ENCODE peak calls at places on chromosomes 11 and 22, in four cellular contexts. One of them, this sample, is unnamed.
A peak's percentile ranks its signal among the peaks of the same experiment; 100 is the strongest.

GRCh38 chr11:87353904-87354303 is 316.2 kb downstream of the TMEM135 start:
- DNase-seq in A549: no peak
- DNase-seq in GM12878: no peak
- DNase-seq in HepG2: no peak
- DNase-seq in this sample: no peak

GRCh38 chr11:32705309-32706033 is 89.0 kb downstream of the CCDC73 start:
- DNase-seq in GM12878: no peak
- DNase-seq in HepG2: no peak
- DNase-seq in A549: no peak
- DNase-seq in this sample: no peak

GRCh38 chr11:83681045-83681781 is 395.0 kb upstream of the CCDC90B start:
- DNase-seq in HepG2: no peak
- DNase-seq in GM12878: no peak
- DNase-seq in A549: no peak
- DNase-seq in this sample: no peak

GRCh38 chr11:104964247-104964646 is 4.1 kb downstream of the CASP4 start:
- DNase-seq in GM12878: no peak
- DNase-seq in HepG2: no peak
- DNase-seq in A549: no peak
- DNase-seq in this sample: no peak

GRCh38 chr11:2570211-2570811 is 125.5 kb downstream of the KCNQ1 start:
- DNase-seq in GM12878: no peak
- DNase-seq in HepG2: no peak
- DNase-seq in A549: no peak
- DNase-seq in this sample: no peak

GRCh38 chr11:1131033-1131911 is 26.5 kb upstream of the MUC5AC start:
- DNase-seq in GM12878: no peak
- DNase-seq in HepG2: no peak
- DNase-seq in A549: no peak
- DNase-seq in this sample: peak; percentile 15

GRCh38 chr11:123653405-123653996 is 923 bp downstream of the SCN3B start:
- DNase-seq in A549: peak; percentile 7
- DNase-seq in HepG2: no peak
- DNase-seq in GM12878: no peak
- DNase-seq in this sample: no peak

GRCh38 chr22:32066820-32067219 is 23.8 kb downstream of the SLC5A1 start:
- DNase-seq in A549: no peak
- DNase-seq in GM12878: no peak
- DNase-seq in HepG2: no peak
- DNase-seq in this sample: no peak

GRCh38 chr11:4164884-4165590 is 70.4 kb downstream of the RRM1 start:
- DNase-seq in HepG2: no peak
- DNase-seq in GM12878: no peak
- DNase-seq in A549: no peak
- DNase-seq in this sample: no peak

GRCh38 chr11:121460941-121461514 is 8.3 kb upstream of the SORL1-AS1 start:
- DNase-seq in GM12878: no peak
- DNase-seq in A549: no peak
- DNase-seq in HepG2: peak; percentile 76
- DNase-seq in this sample: no peak

GRCh38 chr22:39317756-39318506 is 1.5 kb downstream of the RPL3 start:
- DNase-seq in HepG2: no peak
- DNase-seq in GM12878: no peak
- DNase-seq in A549: no peak
- DNase-seq in this sample: no peak

GRCh38 chr11:72719551-72719950 is 32.7 kb downstream of the ARAP1 start:
- DNase-seq in GM12878: no peak
- DNase-seq in HepG2: no peak
- DNase-seq in A549: no peak
- DNase-seq in this sample: no peak

GRCh38 chr22:40426671-40427070 is 56.3 kb downstream of the SGSM3 start:
- DNase-seq in GM12878: no peak
- DNase-seq in HepG2: no peak
- DNase-seq in A549: no peak
- DNase-seq in this sample: no peak

GRCh38 chr22:27934069-27934468 is 15.0 kb upstream of the PITPNB start:
- DNase-seq in GM12878: no peak
- DNase-seq in HepG2: no peak
- DNase-seq in A549: no peak
- DNase-seq in this sample: no peak

GRCh38 chr11:115632061-115632460 is 127.8 kb upstream of the CADM1 start:
- DNase-seq in GM12878: no peak
- DNase-seq in HepG2: no peak
- DNase-seq in A549: no peak
- DNase-seq in this sample: no peak

GRCh38 chr22:42787357-42787736 is 66.7 kb upstream of the A4GALT start:
- DNase-seq in GM12878: no peak
- DNase-seq in A549: no peak
- DNase-seq in HepG2: no peak
- DNase-seq in this sample: no peak

GRCh38 chr11:33531743-33532181 is 168.9 kb downstream of the C11orf91 start:
- DNase-seq in HepG2: no peak
- DNase-seq in A549: no peak
- DNase-seq in GM12878: no peak
- DNase-seq in this sample: no peak

GRCh38 chr22:32880061-32880460 is 78.6 kb downstream of the TIMP3 start:
- DNase-seq in GM12878: no peak
- DNase-seq in HepG2: no peak
- DNase-seq in A549: no peak
- DNase-seq in this sample: no peak

GRCh38 chr11:83009999-83010398 is 61.7 kb downstream of the RAB30 start:
- DNase-seq in GM12878: no peak
- DNase-seq in HepG2: no peak
- DNase-seq in A549: no peak
- DNase-seq in this sample: no peak

GRCh38 chr11:36375348-36376314 is 79.5 kb downstream of the PRR5L start:
- DNase-seq in A549: no peak
- DNase-seq in HepG2: no peak
- DNase-seq in GM12878: no peak
- DNase-seq in this sample: no peak

GRCh38 chr22:36160499-36160942 is at the start of gene APOL3:
- DNase-seq in HepG2: no peak
- DNase-seq in A549: no peak
- DNase-seq in GM12878: peak; percentile 60
- DNase-seq in this sample: no peak

GRCh38 chr11:3103076-3103475 is 45.9 kb upstream of the CARS1 start:
- DNase-seq in A549: no peak
- DNase-seq in GM12878: no peak
- DNase-seq in HepG2: no peak
- DNase-seq in this sample: no peak

GRCh38 chr22:26949193-26949592 is 291.8 kb downstream of the MIAT start:
- DNase-seq in HepG2: no peak
- DNase-seq in A549: no peak
- DNase-seq in GM12878: no peak
- DNase-seq in this sample: peak; percentile 8

GRCh38 chr11:57277845-57278720 is 41.0 kb upstream of the APLNR start:
- DNase-seq in HepG2: peak; percentile 24
- DNase-seq in A549: peak; percentile 89
- DNase-seq in GM12878: no peak
- DNase-seq in this sample: peak; percentile 74

GRCh38 chr22:39773976-39774539 is 119.5 kb downstream of the ENTHD1 start:
- DNase-seq in GM12878: peak; percentile 73
- DNase-seq in A549: no peak
- DNase-seq in HepG2: no peak
- DNase-seq in this sample: no peak

GRCh38 chr11:10305262-10305963 is 540 bp downstream of the ADM start:
- DNase-seq in GM12878: no peak
- DNase-seq in HepG2: peak; percentile 33
- DNase-seq in A549: peak; percentile 52
- DNase-seq in this sample: peak; percentile 10

GRCh38 chr22:49370841-49371301 is 456.8 kb downstream of the BRD1 start:
- DNase-seq in HepG2: no peak
- DNase-seq in GM12878: no peak
- DNase-seq in A549: no peak
- DNase-seq in this sample: no peak

GRCh38 chr11:78821371-78822306 is 247.0 kb upstream of the NARS2 start:
- DNase-seq in GM12878: no peak
- DNase-seq in A549: no peak
- DNase-seq in HepG2: no peak
- DNase-seq in this sample: no peak

DNA sequence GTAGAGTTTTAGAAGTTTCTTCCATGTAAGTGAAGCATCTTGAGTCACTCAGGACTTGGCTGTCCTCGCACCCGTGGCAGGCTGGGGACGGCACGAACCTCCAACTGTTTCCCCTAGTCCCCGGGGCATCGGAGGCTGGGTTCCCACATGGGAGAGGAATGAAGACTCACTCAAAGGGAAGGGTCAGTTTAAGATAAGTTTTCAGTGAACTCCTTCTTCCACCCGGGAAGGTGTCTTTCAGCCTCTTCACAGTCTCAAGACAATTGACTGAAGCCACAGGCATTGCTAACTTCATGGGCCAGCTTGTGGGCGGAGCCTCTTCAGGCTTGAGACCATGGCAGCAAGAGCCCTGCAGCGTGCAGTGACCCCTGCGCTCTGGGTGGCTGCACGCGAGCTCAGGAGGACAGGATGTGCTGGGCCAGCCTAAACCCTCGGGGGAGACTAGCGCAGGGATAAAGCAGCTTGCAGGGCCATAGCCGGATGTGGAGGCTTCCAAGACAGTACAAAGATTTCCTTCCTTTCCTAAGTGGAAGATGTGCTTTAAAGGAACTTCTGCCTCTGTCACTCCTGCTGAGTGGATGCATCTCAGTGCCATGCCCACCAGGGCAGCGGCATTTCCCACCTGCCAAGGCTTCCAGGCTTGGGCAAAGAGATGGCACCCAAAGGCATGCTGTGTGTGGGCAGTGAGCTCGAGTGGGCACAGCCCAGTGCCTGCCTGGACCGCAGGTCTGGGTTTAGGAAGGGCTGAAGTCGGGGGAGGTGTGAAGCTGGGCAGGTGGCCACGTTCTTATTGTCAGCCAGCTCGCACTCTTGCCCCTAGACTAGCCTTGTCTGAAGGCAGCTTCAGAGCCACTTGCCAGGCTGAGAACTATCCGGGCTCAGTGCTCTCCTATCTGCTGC is 32.9 kb downstream of the PPIL2 start:
- DNase-seq in GM12878: no peak
- DNase-seq in HepG2: no peak
- DNase-seq in A549: no peak
- DNase-seq in this sample: peak; percentile 67
- TF ChIP-seq POLR2AphosphoS2 in GM12878: no peak
- TF ChIP-seq POLR2AphosphoS2 in HepG2: no peak
- TF ChIP-seq POLR2AphosphoS2 in A549: no peak
- TF ChIP-seq POLR2AphosphoS2 in this sample: peak; percentile 83

DNA sequence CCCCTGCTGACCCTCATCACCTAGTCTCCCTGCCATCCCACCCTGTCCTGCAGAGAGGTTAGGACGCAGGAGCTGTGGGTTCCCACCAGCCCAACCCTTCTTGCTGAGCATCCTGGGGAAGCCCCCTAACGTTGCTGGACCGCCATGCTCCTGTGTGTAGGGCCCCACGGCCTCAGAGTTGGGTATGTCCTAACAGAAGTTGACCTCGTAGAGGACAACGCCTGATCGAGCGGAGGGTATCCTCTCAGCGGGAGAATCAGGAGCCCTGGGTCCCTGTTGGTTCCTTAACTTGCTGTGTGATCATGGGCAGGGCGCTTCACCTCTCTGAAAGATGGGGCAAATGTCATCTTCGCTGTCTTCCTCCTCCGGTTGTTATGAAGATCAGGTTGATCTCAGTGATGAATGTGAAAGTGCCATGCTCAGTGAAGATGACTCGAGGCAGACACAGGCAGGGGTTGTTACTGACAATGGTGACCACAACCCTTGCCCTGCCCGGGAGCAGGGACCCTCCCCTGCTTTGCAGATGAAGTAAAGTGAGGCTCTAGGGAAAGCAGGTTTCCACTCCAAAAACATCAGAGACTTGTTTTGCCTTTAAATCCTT is 19.3 kb upstream of the CD5 start:
- DNase-seq in GM12878: no peak
- DNase-seq in HepG2: no peak
- DNase-seq in A549: no peak
- DNase-seq in this sample: no peak
- TF ChIP-seq POLR2AphosphoS2 in GM12878: no peak
- TF ChIP-seq POLR2AphosphoS2 in HepG2: no peak
- TF ChIP-seq POLR2AphosphoS2 in A549: no peak
- TF ChIP-seq POLR2AphosphoS2 in this sample: no peak

GRCh38 chr22:21684492-21685163 is 18.8 kb downstream of the PPIL2 start:
- DNase-seq in HepG2: no peak
- DNase-seq in A549: no peak
- DNase-seq in GM12878: no peak
- DNase-seq in this sample: no peak

GRCh38 chr22:21682385-21683175 is 16.8 kb downstream of the PPIL2 start:
- DNase-seq in A549: no peak
- DNase-seq in HepG2: no peak
- DNase-seq in GM12878: no peak
- DNase-seq in this sample: no peak

GRCh38 chr22:21681566-21682370 is 16.0 kb downstream of the PPIL2 start:
- DNase-seq in HepG2: no peak
- DNase-seq in A549: no peak
- DNase-seq in GM12878: no peak
- DNase-seq in this sample: peak; percentile 64

GRCh38 chr22:21685164-21685513 is 19.3 kb downstream of the PPIL2 start:
- DNase-seq in A549: no peak
- DNase-seq in HepG2: no peak
- DNase-seq in GM12878: no peak
- DNase-seq in this sample: peak; percentile 62

DNA sequence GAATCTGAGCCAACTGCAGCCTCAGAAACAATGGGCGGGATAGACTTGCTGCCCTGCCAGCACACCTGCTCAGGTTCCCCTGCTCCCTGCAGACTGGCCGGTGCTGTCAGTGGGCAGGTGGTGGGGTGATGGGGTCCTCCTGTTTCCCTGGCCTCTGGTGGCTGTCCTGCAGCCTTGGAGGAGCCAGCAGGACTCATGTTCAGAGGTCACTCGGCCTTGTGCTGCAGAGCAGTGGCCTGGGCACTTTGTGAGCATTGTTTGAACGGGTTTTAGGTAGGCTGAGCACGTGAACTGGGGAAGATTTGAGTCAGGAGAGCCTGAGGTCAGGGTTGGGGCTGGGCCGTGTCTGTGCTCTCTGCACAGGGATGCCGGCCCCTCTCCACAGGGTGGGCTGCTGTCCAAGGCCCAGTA is 17.6 kb downstream of the PPIL2 start:
- DNase-seq in HepG2: no peak
- DNase-seq in A549: no peak
- DNase-seq in GM12878: no peak
- DNase-seq in this sample: no peak
- TF ChIP-seq POLR2AphosphoS2 in HepG2: no peak
- TF ChIP-seq POLR2AphosphoS2 in A549: no peak
- TF ChIP-seq POLR2AphosphoS2 in GM12878: no peak
- TF ChIP-seq POLR2AphosphoS2 in this sample: no peak

DNA sequence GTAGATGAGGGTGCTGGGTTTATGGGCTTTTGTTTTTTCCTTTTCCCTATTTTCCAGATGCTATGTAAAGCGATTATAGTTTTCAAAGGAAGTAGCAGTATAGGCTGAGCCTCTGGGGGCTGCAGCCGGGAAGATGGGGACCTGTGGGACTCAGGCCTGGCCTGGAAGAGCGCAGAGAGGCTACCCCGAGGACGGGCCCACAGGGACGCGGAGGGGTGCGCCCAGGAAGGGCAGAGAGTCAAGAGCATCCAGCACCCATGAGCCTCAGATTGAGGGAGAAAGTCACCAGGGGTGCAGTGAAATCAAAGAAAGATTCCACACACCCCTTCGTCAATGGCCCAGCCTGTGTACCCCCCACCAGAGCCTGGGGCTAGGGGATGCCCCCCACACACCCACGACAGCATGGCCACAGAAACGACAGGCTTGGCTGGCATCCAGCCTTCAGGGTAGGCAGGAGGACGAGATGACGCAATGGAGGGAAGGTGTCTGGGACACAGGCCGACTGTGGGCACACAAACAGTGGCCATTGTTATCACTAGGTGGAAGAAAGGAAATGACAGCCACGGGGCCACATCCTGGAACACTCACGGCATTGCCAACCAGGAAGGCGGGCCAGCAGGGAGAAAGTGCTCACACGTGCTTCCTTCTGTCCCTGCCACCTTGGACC is 9.0 kb downstream of the PLA2G6 start:
- DNase-seq in HepG2: peak; percentile 66
- DNase-seq in GM12878: no peak
- DNase-seq in A549: no peak
- DNase-seq in this sample: no peak
- TF ChIP-seq POLR2AphosphoS2 in HepG2: no peak
- TF ChIP-seq POLR2AphosphoS2 in GM12878: no peak
- TF ChIP-seq POLR2AphosphoS2 in A549: no peak
- TF ChIP-seq POLR2AphosphoS2 in this sample: no peak